ENCODE peak calls at places on chromosomes 4 and X, in ten cellular contexts. One of them, this sample, is unnamed.

GRCh38 chr4:138736362-138736761 is 279.2 kb upstream of the NOCT start:
- DNase-seq in activated B cell treated with CpG ODN at 0.5 μM for 24 hours: no peak
- DNase-seq in kidney epithelial cell: no peak
- DNase-seq in lower leg skin: no peak
- DNase-seq in lower lobe of right lung: no peak
- DNase-seq in A549: no peak
- DNase-seq in foreskin fibroblast: peak; percentile 58
- DNase-seq in choroid plexus epithelial cell: peak; percentile 38
- DNase-seq in mesothelial cell of epicardium: no peak
- DNase-seq in fibroblast of mammary gland: peak; percentile 61
- DNase-seq in this sample: no peak

GRCh38 chrX:22095306-22095705 is 63.2 kb downstream of the PHEX start:
- DNase-seq in fibroblast of mammary gland: peak; percentile 95
- DNase-seq in lower lobe of right lung: no peak
- DNase-seq in foreskin fibroblast: peak; percentile 90
- DNase-seq in activated B cell treated with CpG ODN at 0.5 μM for 24 hours: no peak
- DNase-seq in A549: no peak
- DNase-seq in mesothelial cell of epicardium: no peak
- DNase-seq in kidney epithelial cell: no peak
- DNase-seq in lower leg skin: peak; percentile 88
- DNase-seq in choroid plexus epithelial cell: peak; percentile 62
- DNase-seq in this sample: no peak

GRCh38 chr4:92952897-92953296 is 649.1 kb downstream of the GRID2 start:
- DNase-seq in fibroblast of mammary gland: no peak
- DNase-seq in mesothelial cell of epicardium: no peak
- DNase-seq in choroid plexus epithelial cell: no peak
- DNase-seq in foreskin fibroblast: no peak
- DNase-seq in activated B cell treated with CpG ODN at 0.5 μM for 24 hours: no peak
- DNase-seq in kidney epithelial cell: no peak
- DNase-seq in lower leg skin: no peak
- DNase-seq in lower lobe of right lung: no peak
- DNase-seq in A549: no peak
- DNase-seq in this sample: no peak

GRCh38 chrX:110418857-110419249 is 60.2 kb downstream of the RTL9 start:
- DNase-seq in A549: no peak
- DNase-seq in lower lobe of right lung: no peak
- DNase-seq in choroid plexus epithelial cell: peak; percentile 39
- DNase-seq in activated B cell treated with CpG ODN at 0.5 μM for 24 hours: no peak
- DNase-seq in mesothelial cell of epicardium: no peak
- DNase-seq in kidney epithelial cell: no peak
- DNase-seq in lower leg skin: no peak
- DNase-seq in foreskin fibroblast: peak; percentile 80
- DNase-seq in fibroblast of mammary gland: peak; percentile 83
- DNase-seq in this sample: no peak

GRCh38 chr4:152572417-152573086 is 36.7 kb upstream of the FBXW7 start:
- DNase-seq in lower lobe of right lung: no peak
- DNase-seq in mesothelial cell of epicardium: no peak
- DNase-seq in lower leg skin: no peak
- DNase-seq in kidney epithelial cell: no peak
- DNase-seq in activated B cell treated with CpG ODN at 0.5 μM for 24 hours: no peak
- DNase-seq in fibroblast of mammary gland: peak; percentile 50
- DNase-seq in A549: peak; percentile 4
- DNase-seq in choroid plexus epithelial cell: peak; percentile 77
- DNase-seq in foreskin fibroblast: no peak
- DNase-seq in this sample: no peak

GRCh38 chrX:9912341-9912740 is 54.8 kb upstream of the CLDN34 start:
- DNase-seq in lower lobe of right lung: no peak
- DNase-seq in activated B cell treated with CpG ODN at 0.5 μM for 24 hours: no peak
- DNase-seq in fibroblast of mammary gland: no peak
- DNase-seq in choroid plexus epithelial cell: no peak
- DNase-seq in lower leg skin: no peak
- DNase-seq in foreskin fibroblast: peak; percentile 11
- DNase-seq in kidney epithelial cell: no peak
- DNase-seq in mesothelial cell of epicardium: no peak
- DNase-seq in A549: no peak
- DNase-seq in this sample: no peak

GRCh38 chr4:116302990-116303735 is 782.2 kb downstream of the TRAM1L1 start:
- DNase-seq in mesothelial cell of epicardium: no peak
- DNase-seq in A549: no peak
- DNase-seq in choroid plexus epithelial cell: no peak
- DNase-seq in lower lobe of right lung: no peak
- DNase-seq in lower leg skin: no peak
- DNase-seq in fibroblast of mammary gland: no peak
- DNase-seq in foreskin fibroblast: no peak
- DNase-seq in activated B cell treated with CpG ODN at 0.5 μM for 24 hours: no peak
- DNase-seq in kidney epithelial cell: no peak
- DNase-seq in this sample: no peak

GRCh38 chr4:107183155-107183774 is 147.2 kb upstream of the DKK2 start:
- DNase-seq in mesothelial cell of epicardium: no peak
- DNase-seq in fibroblast of mammary gland: peak; percentile 73
- DNase-seq in activated B cell treated with CpG ODN at 0.5 μM for 24 hours: no peak
- DNase-seq in lower leg skin: no peak
- DNase-seq in kidney epithelial cell: peak; percentile 26
- DNase-seq in choroid plexus epithelial cell: peak; percentile 85
- DNase-seq in lower lobe of right lung: no peak
- DNase-seq in foreskin fibroblast: peak; percentile 80
- DNase-seq in A549: peak; percentile 52
- DNase-seq in this sample: peak; percentile 5

GRCh38 chrX:19740744-19741143 is 146.7 kb downstream of the SH3KBP1 start:
- DNase-seq in lower lobe of right lung: no peak
- DNase-seq in kidney epithelial cell: no peak
- DNase-seq in lower leg skin: no peak
- DNase-seq in fibroblast of mammary gland: no peak
- DNase-seq in foreskin fibroblast: no peak
- DNase-seq in choroid plexus epithelial cell: no peak
- DNase-seq in mesothelial cell of epicardium: no peak
- DNase-seq in A549: no peak
- DNase-seq in activated B cell treated with CpG ODN at 0.5 μM for 24 hours: no peak
- DNase-seq in this sample: no peak

GRCh38 chrX:23883737-23884354 is 23.9 kb downstream of the APOO start:
- DNase-seq in foreskin fibroblast: peak; percentile 86
- DNase-seq in lower lobe of right lung: no peak
- DNase-seq in lower leg skin: peak; percentile 63
- DNase-seq in kidney epithelial cell: peak; percentile 56
- DNase-seq in A549: peak; percentile 76
- DNase-seq in choroid plexus epithelial cell: peak; percentile 80
- DNase-seq in fibroblast of mammary gland: peak; percentile 90
- DNase-seq in mesothelial cell of epicardium: no peak
- DNase-seq in activated B cell treated with CpG ODN at 0.5 μM for 24 hours: no peak
- DNase-seq in this sample: peak; percentile 11

GRCh38 chrX:13001961-13002671 is 27.2 kb downstream of the TMSB4X start:
- DNase-seq in mesothelial cell of epicardium: no peak
- DNase-seq in kidney epithelial cell: no peak
- DNase-seq in lower leg skin: no peak
- DNase-seq in lower lobe of right lung: no peak
- DNase-seq in fibroblast of mammary gland: peak; percentile 33
- DNase-seq in foreskin fibroblast: peak; percentile 44
- DNase-seq in A549: no peak
- DNase-seq in choroid plexus epithelial cell: no peak
- DNase-seq in activated B cell treated with CpG ODN at 0.5 μM for 24 hours: no peak
- DNase-seq in this sample: peak; percentile 43

GRCh38 chr4:78784255-78784654 is 8.1 kb downstream of the BMP2K start:
- DNase-seq in activated B cell treated with CpG ODN at 0.5 μM for 24 hours: no peak
- DNase-seq in lower leg skin: no peak
- DNase-seq in mesothelial cell of epicardium: no peak
- DNase-seq in foreskin fibroblast: peak; percentile 89
- DNase-seq in fibroblast of mammary gland: peak; percentile 86
- DNase-seq in A549: no peak
- DNase-seq in lower lobe of right lung: no peak
- DNase-seq in kidney epithelial cell: no peak
- DNase-seq in choroid plexus epithelial cell: peak; percentile 71
- DNase-seq in this sample: no peak

GRCh38 chr4:21596521-21596920 is 352.1 kb downstream of the KCNIP4 start:
- DNase-seq in lower lobe of right lung: no peak
- DNase-seq in activated B cell treated with CpG ODN at 0.5 μM for 24 hours: no peak
- DNase-seq in mesothelial cell of epicardium: no peak
- DNase-seq in foreskin fibroblast: no peak
- DNase-seq in lower leg skin: no peak
- DNase-seq in fibroblast of mammary gland: no peak
- DNase-seq in choroid plexus epithelial cell: peak; percentile 2
- DNase-seq in kidney epithelial cell: no peak
- DNase-seq in A549: no peak
- DNase-seq in this sample: no peak

DNA sequence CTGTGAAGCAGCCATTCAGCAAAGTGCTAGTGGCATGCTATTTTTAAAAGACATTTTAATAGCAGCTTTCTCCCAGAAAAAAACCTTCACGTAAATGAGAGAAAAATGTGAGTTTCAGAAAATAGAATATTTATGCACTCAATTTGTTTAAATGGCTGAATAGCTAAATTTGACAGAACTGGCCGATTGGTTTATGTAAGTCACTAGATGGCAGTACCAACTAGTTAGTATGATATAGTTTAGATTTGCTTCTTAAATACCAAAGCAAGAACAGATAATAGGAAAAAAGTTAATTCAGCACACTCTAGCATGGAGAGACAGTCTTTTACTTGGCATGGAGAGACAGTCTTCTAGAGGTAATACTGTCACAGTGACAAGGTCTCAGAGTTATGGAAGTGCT is 250.1 kb downstream of the SNCA start:
- DNase-seq in lower leg skin: no peak
- DNase-seq in A549: peak; percentile 1
- DNase-seq in lower lobe of right lung: no peak
- DNase-seq in foreskin fibroblast: peak; percentile 45
- DNase-seq in fibroblast of mammary gland: peak; percentile 51
- DNase-seq in kidney epithelial cell: no peak
- DNase-seq in activated B cell treated with CpG ODN at 0.5 μM for 24 hours: no peak
- DNase-seq in choroid plexus epithelial cell: peak; percentile 49
- DNase-seq in mesothelial cell of epicardium: no peak
- DNase-seq in this sample: no peak
- TF ChIP-seq CTCF in lower leg skin: no peak
- TF ChIP-seq CTCF in A549: peak; percentile 22
- TF ChIP-seq CTCF in lower lobe of right lung: no peak
- TF ChIP-seq CTCF in foreskin fibroblast: peak; percentile 6
- TF ChIP-seq CTCF in fibroblast of mammary gland: peak; percentile 37
- TF ChIP-seq CTCF in kidney epithelial cell: peak; percentile 17
- TF ChIP-seq CTCF in activated B cell treated with CpG ODN at 0.5 μM for 24 hours: no peak
- TF ChIP-seq CTCF in choroid plexus epithelial cell: no peak
- TF ChIP-seq CTCF in mesothelial cell of epicardium: no peak
- TF ChIP-seq CTCF in this sample: no peak

GRCh38 chrX:144566592-144566991 is 680.7 kb upstream of the SPANXN1 start:
- DNase-seq in mesothelial cell of epicardium: no peak
- DNase-seq in choroid plexus epithelial cell: no peak
- DNase-seq in foreskin fibroblast: no peak
- DNase-seq in fibroblast of mammary gland: no peak
- DNase-seq in kidney epithelial cell: no peak
- DNase-seq in lower lobe of right lung: no peak
- DNase-seq in A549: no peak
- DNase-seq in activated B cell treated with CpG ODN at 0.5 μM for 24 hours: no peak
- DNase-seq in lower leg skin: no peak
- DNase-seq in this sample: no peak
- TF ChIP-seq CTCF in mesothelial cell of epicardium: no peak
- TF ChIP-seq CTCF in choroid plexus epithelial cell: no peak
- TF ChIP-seq CTCF in foreskin fibroblast: no peak
- TF ChIP-seq CTCF in fibroblast of mammary gland: no peak
- TF ChIP-seq CTCF in kidney epithelial cell: no peak
- TF ChIP-seq CTCF in lower lobe of right lung: no peak
- TF ChIP-seq CTCF in A549: no peak
- TF ChIP-seq CTCF in activated B cell treated with CpG ODN at 0.5 μM for 24 hours: no peak
- TF ChIP-seq CTCF in lower leg skin: no peak
- TF ChIP-seq CTCF in this sample: no peak

DNA sequence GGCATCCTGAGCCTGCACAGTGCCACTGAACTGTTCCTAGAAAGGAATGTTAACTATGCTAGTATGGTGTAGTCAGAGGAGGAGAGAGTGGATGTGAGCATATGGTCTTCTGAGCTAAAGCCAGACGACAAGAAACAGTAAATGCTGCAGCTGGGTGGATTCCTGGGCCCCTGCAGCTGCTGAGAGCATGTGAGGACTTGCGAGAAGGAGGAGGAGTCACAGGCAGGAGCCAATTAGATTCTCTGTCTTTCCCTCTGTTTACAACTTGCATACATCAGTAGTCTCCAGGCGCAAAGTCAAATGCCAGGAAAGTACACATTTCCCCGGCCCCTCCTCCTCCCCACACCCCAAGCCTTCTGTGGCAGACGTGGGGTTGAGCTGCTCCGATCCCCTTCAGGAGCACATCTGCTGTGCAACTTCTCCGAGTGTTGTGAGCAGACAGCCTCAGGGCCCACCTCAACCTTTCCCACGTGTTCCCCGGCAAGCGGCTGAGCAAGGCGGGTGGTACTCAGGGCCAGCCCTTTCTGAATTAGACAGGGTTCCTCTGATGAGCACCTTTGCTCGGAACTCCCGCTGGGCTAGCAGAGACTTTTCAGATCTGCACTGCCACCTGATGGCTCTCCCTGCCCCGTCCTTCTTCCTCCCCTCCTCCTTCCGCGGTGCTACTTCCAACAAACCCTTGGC is 108.7 kb upstream of the ATP6AP2 start:
- DNase-seq in kidney epithelial cell: peak; percentile 58
- DNase-seq in activated B cell treated with CpG ODN at 0.5 μM for 24 hours: peak; percentile 16
- DNase-seq in foreskin fibroblast: peak; percentile 38
- DNase-seq in fibroblast of mammary gland: peak; percentile 24
- DNase-seq in A549: peak; percentile 10
- DNase-seq in lower lobe of right lung: peak; percentile 37
- DNase-seq in mesothelial cell of epicardium: peak; percentile 40
- DNase-seq in lower leg skin: no peak
- DNase-seq in choroid plexus epithelial cell: peak; percentile 94
- DNase-seq in this sample: peak; percentile 42
- TF ChIP-seq CTCF in kidney epithelial cell: peak; percentile 33
- TF ChIP-seq CTCF in activated B cell treated with CpG ODN at 0.5 μM for 24 hours: no peak
- TF ChIP-seq CTCF in foreskin fibroblast: no peak
- TF ChIP-seq CTCF in fibroblast of mammary gland: no peak
- TF ChIP-seq CTCF in A549: no peak
- TF ChIP-seq CTCF in lower lobe of right lung: peak; percentile 8
- TF ChIP-seq CTCF in mesothelial cell of epicardium: no peak
- TF ChIP-seq CTCF in lower leg skin: no peak
- TF ChIP-seq CTCF in choroid plexus epithelial cell: no peak
- TF ChIP-seq CTCF in this sample: no peak

GRCh38 chr4:519203-519651 is 20.2 kb downstream of the PIGG start:
- DNase-seq in mesothelial cell of epicardium: no peak
- DNase-seq in lower lobe of right lung: no peak
- DNase-seq in lower leg skin: peak; percentile 54
- DNase-seq in choroid plexus epithelial cell: no peak
- DNase-seq in kidney epithelial cell: no peak
- DNase-seq in foreskin fibroblast: no peak
- DNase-seq in activated B cell treated with CpG ODN at 0.5 μM for 24 hours: no peak
- DNase-seq in fibroblast of mammary gland: no peak
- DNase-seq in A549: no peak
- DNase-seq in this sample: no peak

GRCh38 chr4:519885-520595 is 21.0 kb downstream of the PIGG start:
- DNase-seq in fibroblast of mammary gland: no peak
- DNase-seq in choroid plexus epithelial cell: no peak
- DNase-seq in lower lobe of right lung: no peak
- DNase-seq in A549: no peak
- DNase-seq in mesothelial cell of epicardium: no peak
- DNase-seq in foreskin fibroblast: no peak
- DNase-seq in kidney epithelial cell: no peak
- DNase-seq in lower leg skin: peak; percentile 85
- DNase-seq in activated B cell treated with CpG ODN at 0.5 μM for 24 hours: no peak
- DNase-seq in this sample: no peak

GRCh38 chr4:517061-517805 is 18.2 kb downstream of the PIGG start:
- DNase-seq in lower lobe of right lung: no peak
- DNase-seq in lower leg skin: peak; percentile 68
- DNase-seq in mesothelial cell of epicardium: no peak
- DNase-seq in A549: no peak
- DNase-seq in foreskin fibroblast: no peak
- DNase-seq in activated B cell treated with CpG ODN at 0.5 μM for 24 hours: no peak
- DNase-seq in kidney epithelial cell: no peak
- DNase-seq in fibroblast of mammary gland: no peak
- DNase-seq in choroid plexus epithelial cell: no peak
- DNase-seq in this sample: no peak

GRCh38 chr4:517806-518070 is 18.7 kb downstream of the PIGG start:
- DNase-seq in lower leg skin: peak; percentile 57
- DNase-seq in choroid plexus epithelial cell: no peak
- DNase-seq in kidney epithelial cell: no peak
- DNase-seq in lower lobe of right lung: no peak
- DNase-seq in activated B cell treated with CpG ODN at 0.5 μM for 24 hours: no peak
- DNase-seq in A549: no peak
- DNase-seq in fibroblast of mammary gland: no peak
- DNase-seq in foreskin fibroblast: no peak
- DNase-seq in mesothelial cell of epicardium: no peak
- DNase-seq in this sample: no peak

GRCh38 chr4:518569-519083 is 19.6 kb downstream of the PIGG start:
- DNase-seq in A549: no peak
- DNase-seq in lower lobe of right lung: no peak
- DNase-seq in fibroblast of mammary gland: no peak
- DNase-seq in choroid plexus epithelial cell: no peak
- DNase-seq in kidney epithelial cell: no peak
- DNase-seq in mesothelial cell of epicardium: no peak
- DNase-seq in foreskin fibroblast: no peak
- DNase-seq in activated B cell treated with CpG ODN at 0.5 μM for 24 hours: no peak
- DNase-seq in lower leg skin: peak; percentile 73
- DNase-seq in this sample: no peak
- TF ChIP-seq CTCF in A549: no peak
- TF ChIP-seq CTCF in lower lobe of right lung: no peak
- TF ChIP-seq CTCF in fibroblast of mammary gland: no peak
- TF ChIP-seq CTCF in choroid plexus epithelial cell: peak; percentile 11
- TF ChIP-seq CTCF in kidney epithelial cell: no peak
- TF ChIP-seq CTCF in mesothelial cell of epicardium: no peak
- TF ChIP-seq CTCF in foreskin fibroblast: no peak
- TF ChIP-seq CTCF in activated B cell treated with CpG ODN at 0.5 μM for 24 hours: no peak
- TF ChIP-seq CTCF in lower leg skin: no peak
- TF ChIP-seq CTCF in this sample: no peak